ENCODE peak calls at places on chromosomes 2 and 18, in nine cellular contexts. A, J, E, R, S, D, P, Q and M are unnamed samples.

GRCh38 chr18:13245481-13246000 is 27.0 kb downstream of the LDLRAD4 start:
- DNase-seq in A (no peak), J (no peak), E (no peak), R (no peak), S (no peak), D (no peak), P (no peak), Q (no peak), M (no peak)

GRCh38 chr2:20369366-20369765 is 18.7 kb upstream of the PUM2 start:
- DNase-seq in A (no peak), J (no peak), E (no peak), R (no peak), S (no peak), D (no peak), P (no peak), Q (no peak), M (no peak)

GRCh38 chr2:240467149-240467642 is 31.7 kb downstream of the GPC1 start:
- DNase-seq in A (no peak), J (no peak), E (peak), R (peak), S (no peak), D (no peak), P (no peak), Q (no peak), M (no peak)

GRCh38 chr2:102717308-102718018 is 44.4 kb upstream of the TMEM182 start:
- DNase-seq in A (peak), J (no peak), E (no peak), R (no peak), S (no peak), D (no peak), P (peak), Q (no peak), M (peak)

GRCh38 chr2:168816369-168816768 is 13.9 kb downstream of the NOSTRIN start:
- DNase-seq in A (peak), J (no peak), E (no peak), R (no peak), S (no peak), D (no peak), P (peak), Q (no peak), M (peak)

GRCh38 chr18:72086421-72086820 is 457.7 kb downstream of the CBLN2 start:
- DNase-seq in A (peak), J (no peak), E (no peak), R (no peak), S (peak), D (no peak), P (peak), Q (no peak), M (peak)

GRCh38 chr2:222753251-222753824 is 81.9 kb downstream of the MOGAT1 start:
- DNase-seq in A (peak), J (no peak), E (no peak), R (no peak), S (peak), D (no peak), P (peak), Q (no peak), M (peak)

GRCh38 chr18:13267517-13267916 is 49.0 kb downstream of the LDLRAD4 start:
- DNase-seq in A (no peak), J (no peak), E (no peak), R (no peak), S (no peak), D (no peak), P (no peak), Q (no peak), M (no peak)

GRCh38 chr2:177147093-177147694 is 65.4 kb upstream of the HNRNPA3 start:
- DNase-seq in A (peak), J (no peak), E (peak), R (no peak), S (peak), D (no peak), P (peak), Q (no peak), M (peak)

GRCh38 chr2:150063950-150064549 is 423.4 kb downstream of the RND3 start:
- DNase-seq in A (no peak), J (no peak), E (no peak), R (no peak), S (no peak), D (no peak), P (no peak), Q (no peak), M (no peak)

GRCh38 chr2:85277416-85278158 is 50.2 kb downstream of the TGOLN2 start:
- DNase-seq in A (peak), J (peak), E (no peak), R (peak), S (no peak), D (no peak), P (peak), Q (peak), M (peak)

GRCh38 chr18:5417342-5417741 is 121.8 kb upstream of the ZBTB14 start:
- DNase-seq in A (peak), J (peak), E (no peak), R (no peak), S (no peak), D (no peak), P (peak), Q (peak), M (peak)

GRCh38 chr2:108944601-108945241 is 44.3 kb downstream of the EDAR start:
- DNase-seq in A (no peak), J (no peak), E (no peak), R (no peak), S (no peak), D (no peak), P (no peak), Q (no peak), M (no peak)

GRCh38 chr2:63819765-63820717 is 21.7 kb upstream of the UGP2 start:
- DNase-seq in A (peak), J (no peak), E (no peak), R (peak), S (no peak), D (no peak), P (peak), Q (no peak), M (peak)